ENCODE peak calls at places on chromosomes 13 and 19, in eight cellular contexts. One of them, this sample, is unnamed. For H3K27me3, the result is how much of the 10 kb centered on the place peaks cover.

GRCh38 chr19:5006201-5006600 is 37.3 kb downstream of the KDM4B start:
- DNase-seq in iPS DF 6.9: no peak
- DNase-seq in CD4-positive, CD25-positive, alpha-beta regulatory T cell: no peak
- DNase-seq in fibroblast of lung: peak
- DNase-seq in hepatocyte: no peak
- DNase-seq in CD8-positive, alpha-beta T cell: no peak
- DNase-seq in BE2C: no peak
- DNase-seq in A673: no peak
- DNase-seq in this sample: peak

GRCh38 chr19:38977445-38978314 is 2.1 kb upstream of the FBXO17 start:
- DNase-seq in iPS DF 6.9: no peak
- DNase-seq in CD4-positive, CD25-positive, alpha-beta regulatory T cell: no peak
- DNase-seq in fibroblast of lung: peak
- DNase-seq in hepatocyte: peak
- DNase-seq in CD8-positive, alpha-beta T cell: no peak
- DNase-seq in BE2C: no peak
- DNase-seq in A673: no peak
- DNase-seq in this sample: no peak

GRCh38 chr19:1265611-1266115 is 3.5 kb upstream of the CIRBP start:
- DNase-seq in iPS DF 6.9: no peak
- DNase-seq in CD4-positive, CD25-positive, alpha-beta regulatory T cell: no peak
- DNase-seq in fibroblast of lung: peak
- DNase-seq in hepatocyte: peak
- DNase-seq in CD8-positive, alpha-beta T cell: no peak
- DNase-seq in BE2C: peak
- DNase-seq in A673: peak
- DNase-seq in this sample: no peak

GRCh38 chr13:94303644-94304174 is 175.8 kb downstream of the DCT start:
- DNase-seq in iPS DF 6.9: no peak
- DNase-seq in CD4-positive, CD25-positive, alpha-beta regulatory T cell: no peak
- DNase-seq in fibroblast of lung: no peak
- DNase-seq in hepatocyte: no peak
- DNase-seq in CD8-positive, alpha-beta T cell: no peak
- DNase-seq in BE2C: no peak
- DNase-seq in A673: no peak
- DNase-seq in this sample: no peak

GRCh38 chr19:4722671-4723464 is 774 bp downstream of the DPP9 start:
- DNase-seq in iPS DF 6.9: no peak
- DNase-seq in CD4-positive, CD25-positive, alpha-beta regulatory T cell: no peak
- DNase-seq in fibroblast of lung: peak
- DNase-seq in hepatocyte: peak
- DNase-seq in CD8-positive, alpha-beta T cell: no peak
- DNase-seq in BE2C: peak
- DNase-seq in A673: peak
- DNase-seq in this sample: peak

GRCh38 chr13:43265028-43265427 is 241.6 kb downstream of the DNAJC15 start:
- DNase-seq in iPS DF 6.9: no peak
- DNase-seq in CD4-positive, CD25-positive, alpha-beta regulatory T cell: no peak
- DNase-seq in fibroblast of lung: no peak
- DNase-seq in hepatocyte: no peak
- DNase-seq in CD8-positive, alpha-beta T cell: no peak
- DNase-seq in BE2C: no peak
- DNase-seq in A673: no peak
- DNase-seq in this sample: no peak

GRCh38 chr19:27822336-27822735 is 1390.6 kb downstream of the UQCRFS1 start:
- DNase-seq in iPS DF 6.9: no peak
- DNase-seq in CD4-positive, CD25-positive, alpha-beta regulatory T cell: no peak
- DNase-seq in fibroblast of lung: peak
- DNase-seq in hepatocyte: no peak
- DNase-seq in CD8-positive, alpha-beta T cell: no peak
- DNase-seq in BE2C: no peak
- DNase-seq in A673: no peak
- DNase-seq in this sample: no peak

GRCh38 chr13:80742027-80742426 is 401.1 kb upstream of the SPRY2 start:
- DNase-seq in iPS DF 6.9: no peak
- DNase-seq in CD4-positive, CD25-positive, alpha-beta regulatory T cell: no peak
- DNase-seq in fibroblast of lung: no peak
- DNase-seq in hepatocyte: no peak
- DNase-seq in CD8-positive, alpha-beta T cell: no peak
- DNase-seq in BE2C: no peak
- DNase-seq in A673: peak
- DNase-seq in this sample: no peak

GRCh38 chr13:106535552-106536243 is at the start of gene EFNB2:
- DNase-seq in iPS DF 6.9: peak
- DNase-seq in CD4-positive, CD25-positive, alpha-beta regulatory T cell: peak
- DNase-seq in fibroblast of lung: peak
- DNase-seq in hepatocyte: peak
- DNase-seq in CD8-positive, alpha-beta T cell: peak
- DNase-seq in BE2C: peak
- DNase-seq in A673: peak
- DNase-seq in this sample: peak

GRCh38 chr19:12098040-12098439 is 33.5 kb downstream of the ZNF844 start:
- DNase-seq in iPS DF 6.9: no peak
- DNase-seq in CD4-positive, CD25-positive, alpha-beta regulatory T cell: no peak
- DNase-seq in fibroblast of lung: no peak
- DNase-seq in hepatocyte: no peak
- DNase-seq in CD8-positive, alpha-beta T cell: no peak
- DNase-seq in BE2C: no peak
- DNase-seq in A673: no peak
- DNase-seq in this sample: no peak

GRCh38 chr19:45112111-45112827 is 19.3 kb downstream of the PPP1R37 start:
- DNase-seq in iPS DF 6.9: no peak
- DNase-seq in CD4-positive, CD25-positive, alpha-beta regulatory T cell: no peak
- DNase-seq in fibroblast of lung: no peak
- DNase-seq in hepatocyte: no peak
- DNase-seq in CD8-positive, alpha-beta T cell: no peak
- DNase-seq in BE2C: no peak
- DNase-seq in A673: no peak
- DNase-seq in this sample: no peak

GRCh38 chr19:49930483-49931011 is 1.2 kb upstream of the NUP62 start:
- DNase-seq in iPS DF 6.9: no peak
- DNase-seq in CD4-positive, CD25-positive, alpha-beta regulatory T cell: no peak
- DNase-seq in fibroblast of lung: no peak
- DNase-seq in hepatocyte: no peak
- DNase-seq in CD8-positive, alpha-beta T cell: no peak
- DNase-seq in BE2C: peak
- DNase-seq in A673: peak
- DNase-seq in this sample: peak

GRCh38 chr19:6458695-6459355 is 767 bp downstream of the SLC25A23 start:
- DNase-seq in iPS DF 6.9: no peak
- DNase-seq in CD4-positive, CD25-positive, alpha-beta regulatory T cell: no peak
- DNase-seq in fibroblast of lung: no peak
- DNase-seq in hepatocyte: peak
- DNase-seq in CD8-positive, alpha-beta T cell: no peak
- DNase-seq in BE2C: no peak
- DNase-seq in A673: no peak
- DNase-seq in this sample: peak

GRCh38 chr19:28882818-28883217 is 330.1 kb downstream of the UQCRFS1 start:
- DNase-seq in iPS DF 6.9: no peak
- DNase-seq in CD4-positive, CD25-positive, alpha-beta regulatory T cell: no peak
- DNase-seq in fibroblast of lung: no peak
- DNase-seq in hepatocyte: no peak
- DNase-seq in CD8-positive, alpha-beta T cell: no peak
- DNase-seq in BE2C: no peak
- DNase-seq in A673: no peak
- DNase-seq in this sample: no peak

GRCh38 chr13:66138172-66138811 is 1091.8 kb downstream of the PCDH9 start:
- DNase-seq in iPS DF 6.9: no peak
- DNase-seq in CD4-positive, CD25-positive, alpha-beta regulatory T cell: no peak
- DNase-seq in fibroblast of lung: no peak
- DNase-seq in hepatocyte: no peak
- DNase-seq in CD8-positive, alpha-beta T cell: no peak
- DNase-seq in BE2C: no peak
- DNase-seq in A673: no peak
- DNase-seq in this sample: no peak

DNA sequence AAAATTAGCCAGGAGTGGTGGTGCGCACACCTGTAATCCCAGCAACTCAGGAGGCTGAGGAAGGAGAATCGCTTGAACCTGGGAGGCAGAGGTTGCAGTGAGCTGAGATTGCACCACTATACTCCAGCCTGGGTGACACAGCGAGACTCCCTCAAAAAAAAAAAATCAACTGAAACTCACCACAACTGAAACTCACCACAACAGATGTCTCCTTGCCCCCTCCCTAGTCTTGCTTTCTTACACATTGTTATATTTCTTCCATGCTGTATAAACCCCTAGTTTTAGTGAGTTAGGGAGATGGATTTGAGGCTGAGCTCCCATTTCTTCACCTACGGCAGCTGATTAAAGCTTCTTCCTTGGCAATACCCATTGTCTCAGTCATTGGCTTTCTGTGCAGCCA is 3.3 kb downstream of the ZIM3 start:
- DNase-seq in iPS DF 6.9: no peak
- DNase-seq in CD4-positive, CD25-positive, alpha-beta regulatory T cell: no peak
- DNase-seq in fibroblast of lung: no peak
- DNase-seq in hepatocyte: no peak
- DNase-seq in CD8-positive, alpha-beta T cell: no peak
- DNase-seq in BE2C: no peak
- DNase-seq in A673: no peak
- DNase-seq in this sample: no peak
- H3K27me3 ChIP-seq in iPS DF 6.9: under half
- H3K27me3 ChIP-seq in CD4-positive, CD25-positive, alpha-beta regulatory T cell: under half
- H3K27me3 ChIP-seq in fibroblast of lung: under half
- H3K27me3 ChIP-seq in hepatocyte: under half
- H3K27me3 ChIP-seq in CD8-positive, alpha-beta T cell: under half
- H3K27me3 ChIP-seq in BE2C: under half
- H3K27me3 ChIP-seq in A673: under half
- H3K27me3 ChIP-seq in this sample: under half

DNA sequence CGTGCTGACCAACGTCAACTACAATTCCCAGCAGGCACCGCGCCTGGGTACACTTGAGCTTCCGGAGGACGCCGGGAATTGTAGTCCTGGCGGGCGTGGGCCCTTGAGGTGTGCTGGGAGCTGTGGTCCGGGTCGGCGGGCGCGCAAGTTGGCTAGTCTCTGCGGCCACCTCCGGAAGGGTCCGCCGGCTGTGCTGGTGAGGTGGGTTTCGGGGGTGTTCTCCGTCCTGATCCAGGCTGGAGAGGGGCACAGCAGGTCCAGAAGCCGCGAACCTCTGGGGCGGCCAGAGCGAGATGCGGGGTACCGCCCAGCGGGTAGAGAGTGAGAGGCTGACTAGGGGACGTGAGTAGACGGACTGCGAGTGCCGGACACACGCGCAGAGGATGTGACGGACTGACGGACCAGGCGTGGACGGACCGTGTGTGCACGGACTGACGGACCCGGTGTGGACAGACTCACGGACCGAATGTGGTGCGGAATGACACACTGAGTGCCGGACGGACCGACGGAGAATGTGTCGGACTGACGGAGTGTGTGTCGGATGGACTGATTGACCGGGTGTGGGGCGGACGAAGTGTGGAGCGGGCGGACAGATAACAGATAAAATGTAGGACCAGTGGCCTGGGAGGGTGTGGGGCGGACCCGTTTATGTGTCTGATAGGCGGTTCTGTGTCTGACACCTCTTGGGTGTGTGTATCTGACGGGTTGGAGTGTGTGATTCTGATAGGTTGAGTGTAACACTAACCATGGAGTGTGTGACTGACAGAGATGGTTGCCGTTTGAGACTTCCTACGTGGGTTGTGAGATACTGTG is at the start of gene ZSCAN22:
- DNase-seq in iPS DF 6.9: peak
- DNase-seq in CD4-positive, CD25-positive, alpha-beta regulatory T cell: peak
- DNase-seq in fibroblast of lung: peak
- DNase-seq in hepatocyte: peak
- DNase-seq in CD8-positive, alpha-beta T cell: peak
- DNase-seq in BE2C: peak
- DNase-seq in A673: peak
- DNase-seq in this sample: peak
- H3K4me3 ChIP-seq in iPS DF 6.9: peak
- H3K4me3 ChIP-seq in CD4-positive, CD25-positive, alpha-beta regulatory T cell: peak
- H3K4me3 ChIP-seq in fibroblast of lung: peak
- H3K4me3 ChIP-seq in hepatocyte: peak
- H3K4me3 ChIP-seq in CD8-positive, alpha-beta T cell: peak
- H3K4me3 ChIP-seq in BE2C: peak
- H3K4me3 ChIP-seq in A673: peak
- H3K4me3 ChIP-seq in this sample: peak

DNA sequence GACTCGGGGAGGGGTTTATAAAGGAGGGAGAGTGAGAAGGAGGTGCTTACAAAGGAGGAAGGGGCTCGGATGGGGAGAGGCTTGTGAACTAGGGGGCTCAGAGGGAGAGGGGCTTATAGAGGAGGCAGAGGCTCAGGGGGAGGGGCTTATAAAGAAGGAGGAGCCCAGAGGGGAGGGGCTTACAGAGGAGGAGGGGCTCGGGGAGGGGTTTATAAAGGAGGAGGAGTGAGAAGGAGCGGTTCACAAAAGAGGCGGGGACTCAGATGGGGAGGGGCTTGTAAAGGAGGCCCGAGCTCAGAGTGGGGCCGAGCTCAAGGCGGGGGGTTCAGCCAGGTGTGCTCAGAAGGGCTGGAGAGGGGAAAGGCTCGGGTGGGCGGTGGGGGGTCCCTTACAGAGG is 508 bp downstream of the SMIM24 start:
- DNase-seq in iPS DF 6.9: no peak
- DNase-seq in CD4-positive, CD25-positive, alpha-beta regulatory T cell: peak
- DNase-seq in fibroblast of lung: no peak
- DNase-seq in hepatocyte: peak
- DNase-seq in CD8-positive, alpha-beta T cell: peak
- DNase-seq in BE2C: peak
- DNase-seq in A673: peak
- DNase-seq in this sample: no peak
- H3K27me3 ChIP-seq in iPS DF 6.9: under half
- H3K27me3 ChIP-seq in CD4-positive, CD25-positive, alpha-beta regulatory T cell: under half
- H3K27me3 ChIP-seq in fibroblast of lung: under half
- H3K27me3 ChIP-seq in hepatocyte: under half
- H3K27me3 ChIP-seq in CD8-positive, alpha-beta T cell: under half
- H3K27me3 ChIP-seq in BE2C: under half
- H3K27me3 ChIP-seq in A673: under half
- H3K27me3 ChIP-seq in this sample: under half

GRCh38 chr13:30382836-30383525 is 39.3 kb upstream of the UBE2L5 start:
- DNase-seq in iPS DF 6.9: no peak
- DNase-seq in CD4-positive, CD25-positive, alpha-beta regulatory T cell: no peak
- DNase-seq in fibroblast of lung: no peak
- DNase-seq in hepatocyte: no peak
- DNase-seq in CD8-positive, alpha-beta T cell: no peak
- DNase-seq in BE2C: no peak
- DNase-seq in A673: no peak
- DNase-seq in this sample: no peak

DNA sequence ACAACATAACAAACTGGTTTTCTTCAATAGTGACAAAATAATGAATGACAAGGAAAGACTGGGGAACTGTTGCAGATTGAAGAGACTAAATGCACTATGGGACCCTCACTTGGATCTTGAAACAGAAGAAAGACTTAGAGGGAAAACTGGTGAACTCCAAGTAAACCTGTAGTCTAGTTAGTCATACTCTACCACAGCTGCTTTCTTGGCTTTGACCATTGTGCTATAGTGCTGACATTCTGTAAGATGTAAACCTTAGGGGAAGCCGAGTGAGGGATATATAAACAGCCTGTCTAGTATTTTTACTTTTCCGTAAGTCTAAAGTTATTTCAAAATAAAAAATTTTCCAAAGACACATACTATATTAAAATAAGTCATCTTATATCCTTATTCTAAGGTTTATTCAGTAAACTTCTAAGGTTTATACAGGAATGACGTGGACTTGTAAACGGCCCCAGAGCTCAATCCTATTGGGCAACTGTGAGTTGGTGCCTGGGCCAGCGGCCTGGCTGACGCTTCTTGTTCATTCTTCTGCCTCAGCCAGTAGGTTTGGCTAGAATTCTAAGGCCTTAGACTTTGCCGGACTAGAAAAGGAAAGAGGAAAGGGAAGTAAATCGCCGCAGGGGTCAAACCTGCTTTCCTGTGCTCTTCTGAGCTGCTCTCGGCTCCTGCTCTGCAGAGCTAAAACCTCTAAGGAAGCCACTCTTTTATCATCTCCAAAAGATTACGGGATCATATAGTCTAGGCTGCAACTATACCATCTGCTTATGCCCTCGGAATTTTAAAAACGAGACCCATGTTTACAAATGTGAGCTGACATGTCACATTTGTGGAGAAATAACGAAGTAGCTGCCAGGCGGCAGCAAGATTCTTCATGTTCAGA is 33.7 kb upstream of the UBE2L5 start:
- DNase-seq in iPS DF 6.9: no peak
- DNase-seq in CD4-positive, CD25-positive, alpha-beta regulatory T cell: no peak
- DNase-seq in fibroblast of lung: no peak
- DNase-seq in hepatocyte: no peak
- DNase-seq in CD8-positive, alpha-beta T cell: no peak
- DNase-seq in BE2C: no peak
- DNase-seq in A673: no peak
- DNase-seq in this sample: peak
- H3K4me3 ChIP-seq in iPS DF 6.9: no peak
- H3K4me3 ChIP-seq in CD4-positive, CD25-positive, alpha-beta regulatory T cell: peak
- H3K4me3 ChIP-seq in fibroblast of lung: no peak
- H3K4me3 ChIP-seq in hepatocyte: no peak
- H3K4me3 ChIP-seq in CD8-positive, alpha-beta T cell: peak
- H3K4me3 ChIP-seq in BE2C: no peak
- H3K4me3 ChIP-seq in A673: no peak
- H3K4me3 ChIP-seq in this sample: peak

This sample was measured in right lobe of liver.